ENCODE peak calls at places on chromosomes 5 and 9, in eight cellular contexts. L is cardiac fibroblast; W is heart left ventricle; E is CD8-positive, alpha-beta T cell; R is H1; H is GM23338; V is epithelial cell of proximal tubule; U is AG10803. Q is an unnamed sample.
A peak's percentile ranks its signal among the peaks of the same experiment; 100 is the strongest.

GRCh38 chr9:129497064-129497836 is 123.7 kb downstream of the C9orf50 start:
- DNase-seq in L (no peak), W (peak; percentile 74), E (no peak), R (no peak), H (peak; percentile 89), V (no peak), U (peak; percentile 43), Q (no peak)

GRCh38 chr5:146426853-146427618 is 20.1 kb upstream of the TCERG1 start:
- DNase-seq in L (peak; percentile 66), W (no peak), E (no peak), R (no peak), H (peak; percentile 75), V (no peak), U (peak; percentile 54), Q (no peak)

GRCh38 chr9:123678038-123678877 is 251.7 kb downstream of the DENND1A start:
- DNase-seq in L (no peak), W (no peak), E (no peak), R (no peak), H (no peak), V (no peak), U (no peak), Q (no peak)

GRCh38 chr9:4573634-4574391 is 83.5 kb downstream of the SLC1A1 start:
- DNase-seq in L (no peak), W (no peak), E (no peak), R (no peak), H (no peak), V (no peak), U (no peak), Q (no peak)

GRCh38 chr5:71482132-71482531 is 26.7 kb downstream of the BDP1 start:
- DNase-seq in L (peak; percentile 67), W (no peak), E (no peak), R (no peak), H (no peak), V (peak; percentile 32), U (peak; percentile 26), Q (no peak)

GRCh38 chr9:126304946-126305370 is 21.7 kb upstream of the MVB12B start:
- DNase-seq in L (no peak), W (no peak), E (no peak), R (no peak), H (no peak), V (no peak), U (no peak), Q (peak; percentile 31)

GRCh38 chr5:178331491-178331981 is 98.9 kb upstream of the PHYKPL start:
- DNase-seq in L (peak; percentile 12), W (peak; percentile 81), E (no peak), R (no peak), H (no peak), V (no peak), U (peak; percentile 23), Q (no peak)

GRCh38 chr9:113398796-113399195 is 2.3 kb downstream of the ALAD start:
- DNase-seq in L (no peak), W (no peak), E (no peak), R (no peak), H (no peak), V (no peak), U (no peak), Q (no peak)

GRCh38 chr5:146515473-146516150 is 378 bp downstream of the GPR151 start:
- DNase-seq in L (no peak), W (no peak), E (no peak), R (no peak), H (no peak), V (no peak), U (peak; percentile 4), Q (no peak)

GRCh38 chr5:78362220-78362619 is 1.8 kb downstream of the SCAMP1 start:
- DNase-seq in L (no peak), W (no peak), E (no peak), R (no peak), H (no peak), V (peak; percentile 38), U (no peak), Q (no peak)

GRCh38 chr5:78364005-78364404 is 3.6 kb downstream of the SCAMP1 start:
- DNase-seq in L (peak; percentile 14), W (no peak), E (no peak), R (no peak), H (no peak), V (no peak), U (no peak), Q (no peak)

GRCh38 chr5:78359831-78360673 is at the start of gene SCAMP1:
- DNase-seq in L (peak; percentile 96), W (peak; percentile 96), E (peak; percentile 88), R (peak; percentile 99), H (peak; percentile 97), V (peak; percentile 27), U (peak; percentile 91), Q (peak; percentile 95)

GRCh38 chr5:78360674-78361225 is 333 bp downstream of the SCAMP1 start:
- DNase-seq in L (no peak), W (peak; percentile 74), E (peak; percentile 58), R (peak; percentile 72), H (no peak), V (no peak), U (no peak), Q (peak; percentile 73)

GRCh38 chr5:78361226-78361993 is 993 bp downstream of the SCAMP1 start:
- DNase-seq in L (peak; percentile 82), W (no peak), E (no peak), R (no peak), H (peak; percentile 69), V (peak; percentile 40), U (peak; percentile 49), Q (no peak)
- TF ChIP-seq CTCF in L (peak; percentile 17), W (no peak), E (peak; percentile 68), R (no peak), H (peak; percentile 34), V (peak; percentile 33), U (peak; percentile 39), Q (peak; percentile 13)

GRCh38 chr5:87390576-87391199 is 22.0 kb downstream of the CCNH start:
- DNase-seq in L (peak; percentile 30), W (no peak), E (no peak), R (no peak), H (no peak), V (no peak), U (peak; percentile 61), Q (no peak)

GRCh38 chr5:87390075-87390474 is 22.7 kb downstream of the CCNH start:
- DNase-seq in L (no peak), W (no peak), E (no peak), R (no peak), H (no peak), V (no peak), U (no peak), Q (no peak)

GRCh38 chr5:87394407-87394806 is 18.3 kb downstream of the CCNH start:
- DNase-seq in L (peak; percentile 76), W (no peak), E (no peak), R (no peak), H (no peak), V (peak; percentile 79), U (peak; percentile 69), Q (no peak)

GRCh38 chr5:87393331-87393730 is 19.4 kb downstream of the CCNH start:
- DNase-seq in L (peak; percentile 80), W (no peak), E (no peak), R (no peak), H (no peak), V (peak; percentile 73), U (peak; percentile 91), Q (no peak)

DNA sequence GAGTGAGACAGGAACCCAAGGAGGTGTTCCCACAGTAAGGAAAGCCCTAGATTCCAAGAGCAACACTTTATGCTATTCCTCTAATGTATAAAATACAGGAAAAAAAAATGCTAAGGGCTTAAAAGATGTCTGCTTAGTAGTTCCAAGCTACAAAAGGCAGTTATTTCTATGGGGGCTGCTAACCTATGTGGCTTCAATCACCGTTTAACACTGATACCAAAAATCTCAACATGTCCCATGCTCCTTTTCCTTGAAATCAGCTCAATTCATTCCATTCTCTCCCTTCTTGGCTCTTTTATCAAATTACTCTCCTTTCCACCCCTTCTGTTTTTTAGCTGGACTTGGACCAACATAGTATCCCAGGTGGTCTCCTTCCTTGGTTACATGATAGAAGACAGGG is 20.6 kb downstream of the CCNH start:
- DNase-seq in L (no peak), W (no peak), E (no peak), R (no peak), H (no peak), V (no peak), U (no peak), Q (no peak)
- H3K4me3 ChIP-seq in L (no peak overlapping the region), W (no peak overlapping the region), E (no peak overlapping the region), R (no peak overlapping the region), H (no peak overlapping the region), V (no peak overlapping the region), U (no peak overlapping the region), Q (no peak overlapping the region)

DNA sequence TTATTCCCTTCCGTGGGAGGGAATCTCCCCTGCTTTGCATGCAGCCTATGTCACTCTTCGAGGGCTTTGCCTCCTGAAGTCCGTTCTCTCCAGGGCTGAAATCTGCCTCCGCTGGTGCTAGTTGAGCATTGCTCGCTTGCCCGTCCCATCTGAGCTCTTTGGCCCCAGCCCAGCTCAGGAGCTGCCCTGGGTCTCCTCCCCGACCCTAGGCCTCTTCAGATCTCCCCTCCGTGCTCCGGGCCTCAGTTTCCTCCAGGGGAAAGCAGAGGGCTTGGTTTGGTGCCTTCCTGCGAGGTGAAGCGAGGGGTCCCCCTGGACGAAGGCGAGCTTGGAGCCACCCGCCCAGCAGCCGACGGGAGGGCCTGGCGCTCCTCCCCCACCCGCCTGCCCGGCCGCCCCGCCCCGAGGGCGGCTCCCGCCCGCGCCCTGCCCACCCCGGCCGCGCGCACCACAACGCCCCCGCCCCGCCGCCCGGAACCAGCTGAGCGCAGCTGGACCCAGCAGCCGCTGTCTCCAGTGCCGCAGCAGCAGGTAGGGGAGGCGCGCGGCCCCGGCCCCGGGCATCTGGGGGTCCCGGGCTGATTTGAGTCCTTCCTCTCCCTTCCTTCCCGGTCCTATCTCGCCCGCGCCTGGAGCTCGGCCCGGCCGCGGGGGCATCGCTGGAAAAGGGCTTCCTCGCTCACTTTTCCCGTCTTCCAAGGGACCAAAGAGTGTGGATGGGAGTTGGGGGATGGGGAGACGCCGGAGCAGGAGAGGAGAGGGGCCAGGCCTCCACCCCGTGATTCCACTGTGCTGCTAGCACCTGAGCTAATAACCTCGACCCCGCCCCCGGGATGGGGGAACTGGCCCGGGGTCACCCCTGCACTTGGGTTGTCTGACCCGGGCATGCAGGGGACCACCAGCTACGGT is at the start of gene GSN:
- DNase-seq in L (peak; percentile 70), W (peak; percentile 94), E (peak; percentile 43), R (peak; percentile 86), H (peak; percentile 88), V (no peak), U (peak; percentile 66), Q (no peak)
- TF ChIP-seq CTCF in L (no peak), W (peak; percentile 10), E (no peak), R (peak; percentile 0), H (no peak), V (peak; percentile 7), U (peak; percentile 41), Q (peak; percentile 33)

GRCh38 chr9:98577446-98577845 is 131.3 kb downstream of the GABBR2 start:
- DNase-seq in L (no peak), W (no peak), E (no peak), R (no peak), H (no peak), V (no peak), U (no peak), Q (peak; percentile 48)

GRCh38 chr9:98580956-98581355 is 127.8 kb downstream of the GABBR2 start:
- DNase-seq in L (no peak), W (no peak), E (no peak), R (no peak), H (no peak), V (no peak), U (no peak), Q (no peak)

GRCh38 chr9:98576859-98577258 is 131.9 kb downstream of the GABBR2 start:
- DNase-seq in L (no peak), W (no peak), E (no peak), R (no peak), H (no peak), V (no peak), U (no peak), Q (no peak)

GRCh38 chr9:98576354-98576753 is 132.4 kb downstream of the GABBR2 start:
- DNase-seq in L (no peak), W (no peak), E (no peak), R (no peak), H (no peak), V (no peak), U (no peak), Q (no peak)

GRCh38 chr9:98579700-98580099 is 129.0 kb downstream of the GABBR2 start:
- DNase-seq in L (no peak), W (no peak), E (no peak), R (no peak), H (no peak), V (no peak), U (no peak), Q (no peak)
- H3K4me3 ChIP-seq in L (no peak overlapping the region), W (no peak overlapping the region), E (no peak overlapping the region), R (no peak overlapping the region), H (no peak overlapping the region), V (no peak overlapping the region), U (no peak overlapping the region), Q (no peak overlapping the region)

Q was measured in ascending aorta.